ENCODE peak calls at places on chromosomes 11 and 22, in five cellular contexts. M is NCI-H1092, T is NCI-H460, E is transverse colon, I is HFFc6. X is an unnamed sample.

GRCh38 chr11:35615911-35616900 is 2.1 kb upstream of the FJX1 start:
- DNase-seq in M (peak), T (no peak), E (no peak), I (peak), X (peak)

GRCh38 chr11:44530413-44531115 is 34.9 kb upstream of the CD82 start:
- DNase-seq in M (no peak), T (no peak), E (no peak), I (no peak), X (no peak)

GRCh38 chr11:122808494-122808893 is 29.8 kb upstream of the CRTAM start:
- DNase-seq in M (no peak), T (no peak), E (peak), I (peak), X (peak)

GRCh38 chr22:32823024-32823730 is 21.7 kb downstream of the TIMP3 start:
- DNase-seq in M (peak), T (peak), E (peak), I (no peak), X (no peak)

GRCh38 chr22:28116261-28116673 is 197.2 kb upstream of the PITPNB start:
- DNase-seq in M (no peak), T (no peak), E (peak), I (peak), X (no peak)

GRCh38 chr22:29885610-29886009 is 2.6 kb downstream of the MTMR3 start:
- DNase-seq in M (no peak), T (no peak), E (no peak), I (no peak), X (no peak)

GRCh38 chr11:86492370-86493030 is 117.8 kb downstream of the CCDC81 start:
- DNase-seq in M (no peak), T (no peak), E (no peak), I (no peak), X (no peak)

GRCh38 chr11:14852571-14853177 is 39.4 kb downstream of the CYP2R1 start:
- DNase-seq in M (no peak), T (peak), E (no peak), I (no peak), X (no peak)

GRCh38 chr11:27153136-27153535 is 112.5 kb downstream of the BBOX1 start:
- DNase-seq in M (no peak), T (no peak), E (no peak), I (peak), X (no peak)

GRCh38 chr11:117374316-117374715 is 46.7 kb downstream of the CEP164 start:
- DNase-seq in M (no peak), T (no peak), E (no peak), I (no peak), X (no peak)

GRCh38 chr11:1081601-1082311 is 7.1 kb downstream of the MUC2 start:
- DNase-seq in M (no peak), T (no peak), E (no peak), I (no peak), X (no peak)

GRCh38 chr22:24772493-24773220 is 1.9 kb downstream of the PIWIL3 start:
- DNase-seq in M (no peak), T (peak), E (no peak), I (peak), X (peak)